ENCODE peak calls at places on chromosome 19, in six cellular contexts. G, Y, S, Q, A and D are unnamed samples.

GRCh38 chr19:38266070-38266469 is 1.7 kb downstream of the SPINT2 start:
- DNase-seq in Y (no peak), Q (no peak), S (no peak), G (no peak), A (no peak), D (no peak)

GRCh38 chr19:17879466-17879865 is 7.7 kb downstream of the SLC5A5 start:
- DNase-seq in A (no peak), Q (no peak), Y (no peak), S (no peak), G (no peak), D (no peak)

GRCh38 chr19:6876790-6877189 is 10.6 kb upstream of the ADGRE1 start:
- DNase-seq in A (no peak), Y (no peak), G (no peak), S (no peak), Q (no peak), D (no peak)

GRCh38 chr19:33559996-33560395 is 38.4 kb upstream of the PEPD start:
- DNase-seq in Y (no peak), A (no peak), Q (no peak), G (no peak), S (no peak), D (no peak)

GRCh38 chr19:47790398-47790814 is 11.9 kb downstream of the SELENOW start:
- DNase-seq in G (peak), S (peak), Q (peak), A (peak), Y (peak), D (peak)

GRCh38 chr19:38247734-38248268 is 8.4 kb downstream of the PPP1R14A start:
- DNase-seq in Q (no peak), S (no peak), Y (no peak), A (no peak), G (no peak), D (no peak)

GRCh38 chr19:17753976-17754375 is 2.7 kb downstream of the FCHO1 start:
- DNase-seq in S (no peak), G (no peak), Y (no peak), A (no peak), Q (no peak), D (no peak)

GRCh38 chr19:57334191-57334590 is 13.9 kb downstream of the ZNF543 start:
- DNase-seq in S (no peak), Q (no peak), A (no peak), G (no peak), Y (no peak), D (no peak)

GRCh38 chr19:860481-861098 is 1.1 kb downstream of the CFD start:
- DNase-seq in Y (peak), S (peak), A (no peak), Q (peak), G (peak), D (peak)

GRCh38 chr19:17506745-17507144 is 4.7 kb upstream of the PGLS start:
- DNase-seq in G (no peak), Y (no peak), A (no peak), S (no peak), Q (no peak), D (no peak)

GRCh38 chr19:12872255-12872654 is 9.0 kb downstream of the DNASE2 start:
- DNase-seq in G (no peak), Q (no peak), S (peak), A (no peak), Y (no peak), D (no peak)

GRCh38 chr19:49130325-49130724 is 11.0 kb downstream of the PPFIA3 start:
- DNase-seq in A (no peak), G (no peak), S (no peak), Y (no peak), Q (no peak), D (no peak)

GRCh38 chr19:290539-291521 is at the start of gene PLPP2:
- DNase-seq in G (no peak), Q (peak), S (no peak), Y (peak), A (peak), D (no peak)

GRCh38 chr19:19042732-19043274 is 9.4 kb downstream of the ARMC6 start:
- DNase-seq in G (no peak), Y (no peak), S (no peak), Q (no peak), A (no peak), D (no peak)

GRCh38 chr19:46745521-46746280 is at the start of gene FKRP:
- DNase-seq in Q (no peak), A (peak), S (no peak), G (no peak), Y (no peak), D (no peak)

GRCh38 chr19:18940791-18941627 is at the start of gene HOMER3:
- DNase-seq in Y (peak), S (peak), G (peak), A (peak), Q (peak), D (peak)

GRCh38 chr19:46022431-46023310 is at the start of gene PGLYRP1:
- DNase-seq in Q (no peak), G (no peak), A (no peak), Y (no peak), S (no peak), D (no peak)

GRCh38 chr19:18137242-18137641 is 15.7 kb upstream of the PIK3R2 start:
- DNase-seq in S (no peak), A (no peak), Q (no peak), Y (no peak), G (no peak), D (no peak)

GRCh38 chr19:1082165-1082927 is 12.8 kb downstream of the POLR2E start:
- DNase-seq in Q (peak), Y (peak), A (no peak), S (peak), G (no peak), D (no peak)

GRCh38 chr19:44587863-44588752 is 25.3 kb upstream of the IGSF23 start:
- DNase-seq in Q (peak), Y (no peak), A (no peak), S (peak), G (no peak), D (peak)

GRCh38 chr19:48385461-48386087 is 5.8 kb downstream of the KDELR1 start:
- DNase-seq in S (no peak), A (no peak), G (no peak), Y (no peak), Q (no peak), D (no peak)

GRCh38 chr19:14786421-14786851 is 8.1 kb upstream of the ADGRE2 start:
- DNase-seq in S (peak), A (no peak), Y (no peak), G (no peak), Q (no peak), D (no peak)

GRCh38 chr19:6108721-6109633 is 1.3 kb downstream of the RFX2 start:
- DNase-seq in Q (peak), G (peak), Y (no peak), S (peak), A (peak), D (peak)

GRCh38 chr19:51726049-51726448 is 2.3 kb upstream of the HAS1 start:
- DNase-seq in G (no peak), Q (no peak), A (peak), Y (no peak), S (no peak), D (peak)

GRCh38 chr19:38649305-38650179 is 2.1 kb downstream of the ACTN4 start:
- DNase-seq in S (no peak), A (peak), Q (peak), Y (no peak), G (no peak), D (no peak)

GRCh38 chr19:18776736-18777135 is 14.4 kb downstream of the COMP start:
- DNase-seq in Y (no peak), Q (no peak), G (no peak), S (no peak), A (no peak), D (no peak)

GRCh38 chr19:7681336-7682174 is 922 bp downstream of the TRAPPC5 start:
- DNase-seq in A (peak), G (peak), Y (peak), S (peak), Q (peak), D (peak)

DNA sequence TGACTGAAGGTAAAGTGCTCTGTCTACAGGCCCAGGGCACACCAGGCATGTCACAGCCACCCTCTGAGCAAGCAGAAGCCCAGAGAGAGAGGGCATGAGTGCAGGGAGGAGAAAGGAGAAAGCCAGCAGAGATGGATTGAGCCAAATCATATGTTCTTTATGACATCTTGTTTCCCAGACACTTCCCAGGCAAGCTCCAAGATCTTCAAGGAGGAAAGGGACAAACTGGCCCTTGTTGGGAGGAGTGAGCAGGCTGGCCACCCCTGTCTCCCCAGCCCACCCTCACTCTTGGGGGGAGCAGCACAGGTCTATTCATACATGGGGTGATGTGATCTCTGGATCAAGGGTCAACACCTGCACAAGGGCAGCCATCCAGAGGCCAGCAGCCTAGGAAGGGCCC is 298.8 kb downstream of the UQCRFS1 start:
- DNase-seq in G (no peak), Q (no peak), Y (no peak), A (no peak), S (no peak), D (no peak)
- TF ChIP-seq CTCF in G (no peak), Q (no peak), Y (no peak), A (no peak), S (no peak), D (no peak)

GRCh38 chr19:2333807-2334211 is 5.3 kb downstream of the SPPL2B start:
- DNase-seq in A (no peak), S (no peak), Q (no peak), Y (no peak), G (no peak), D (no peak)
- TF ChIP-seq CTCF in A (no peak), S (no peak), Q (no peak), Y (no peak), G (no peak), D (no peak)

DNA sequence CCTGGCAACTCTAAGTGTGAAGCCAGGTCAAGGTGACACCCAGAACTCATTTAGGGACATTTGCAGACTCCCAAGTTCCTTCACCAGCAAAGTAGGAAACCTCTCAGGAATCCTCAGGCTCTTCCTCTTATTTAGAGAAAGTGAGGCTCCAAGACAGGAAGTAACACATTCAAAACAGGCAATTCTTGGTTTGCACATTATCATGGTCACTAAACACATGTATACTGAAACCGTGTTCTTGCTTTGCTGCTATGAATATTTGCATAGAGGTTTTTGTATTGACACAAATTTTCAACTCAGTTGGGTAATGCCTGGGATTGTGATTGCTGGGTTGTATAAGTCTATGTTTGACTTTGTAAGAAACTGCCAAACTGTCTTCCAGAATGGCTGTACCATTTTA is 13.2 kb upstream of the URI1 start:
- DNase-seq in S (peak), Y (no peak), Q (no peak), A (no peak), G (no peak), D (no peak)
- TF ChIP-seq CTCF in S (no peak), Y (no peak), Q (no peak), A (no peak), G (no peak), D (no peak)

DNA sequence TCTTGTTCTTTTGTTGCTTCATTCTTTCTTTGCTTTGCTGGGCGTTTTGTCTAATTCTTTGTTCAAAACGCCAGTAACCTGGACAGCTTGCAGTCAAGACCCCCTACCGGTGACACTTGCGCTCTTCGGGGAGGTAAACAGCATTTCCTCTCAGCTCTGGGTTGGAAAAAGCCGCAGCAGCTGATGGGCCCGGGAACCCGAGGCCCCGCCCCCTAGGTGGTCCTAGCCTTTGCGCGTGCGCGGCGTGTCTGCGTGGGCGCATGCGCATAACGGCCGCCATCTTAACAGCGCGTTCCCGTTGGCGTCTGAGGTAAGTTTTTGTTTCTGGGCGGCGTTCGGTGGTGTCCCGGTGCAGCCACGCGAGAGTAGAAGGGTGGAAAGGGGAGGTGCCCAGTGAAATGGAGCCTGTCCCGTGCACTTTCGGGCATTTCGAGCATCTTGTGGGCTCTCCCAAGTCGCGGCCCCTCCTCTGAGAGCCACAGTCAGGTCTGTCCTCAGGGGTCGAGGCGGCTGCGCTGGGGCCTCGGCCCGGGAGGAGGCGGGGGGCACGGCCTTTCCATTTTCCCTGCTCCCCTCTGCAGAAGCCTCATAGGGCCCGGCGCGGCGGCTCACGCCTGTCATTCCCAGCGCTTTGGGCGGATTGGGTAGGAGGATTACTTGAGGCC is at the start of gene ZNF559:
- DNase-seq in Y (peak), G (peak), Q (peak), S (peak), A (peak), D (peak)
- TF ChIP-seq CTCF in Y (peak), G (no peak), Q (no peak), S (peak), A (peak), D (peak)

DNA sequence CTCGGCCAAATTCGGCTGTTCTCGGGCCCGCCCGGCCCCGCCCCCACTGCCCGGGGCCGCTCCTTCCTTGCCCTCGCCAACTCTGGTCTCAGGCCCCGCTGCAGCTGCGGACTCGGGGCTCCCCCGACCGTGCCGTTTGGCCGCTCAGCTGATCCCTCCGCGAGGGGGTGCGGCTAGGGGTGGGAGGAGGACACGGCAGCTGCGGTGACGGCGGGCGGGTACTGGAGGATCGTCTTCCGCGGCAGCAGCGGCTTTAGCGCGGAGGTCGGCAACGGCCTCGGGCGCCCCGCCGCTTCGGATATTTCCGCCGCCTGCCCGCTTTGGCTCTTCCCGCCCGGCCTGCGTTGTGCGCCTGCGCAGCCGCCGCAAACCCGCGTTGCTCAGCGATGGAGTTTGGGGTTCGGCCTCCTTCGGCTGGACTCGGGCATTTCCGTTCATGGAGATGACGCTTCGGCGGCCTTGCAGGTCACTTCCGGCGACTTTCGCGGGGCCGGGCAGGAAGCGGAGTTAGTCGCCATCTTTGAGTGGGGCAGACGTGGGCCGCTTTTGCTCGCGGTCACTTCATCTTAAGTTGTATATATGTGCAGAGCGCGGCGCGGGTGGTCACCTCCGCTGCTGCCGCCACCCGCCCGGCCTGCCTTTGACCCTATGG is 338 bp upstream of the UBE2M start:
- DNase-seq in A (peak), S (peak), Y (peak), Q (peak), G (peak), D (peak)
- TF ChIP-seq CTCF in A (no peak), S (no peak), Y (no peak), Q (no peak), G (no peak), D (no peak)

GRCh38 chr19:3528080-3528479 is 10.9 kb upstream of the TEKTIP1 start:
- DNase-seq in Q (no peak), S (no peak), Y (no peak), A (no peak), G (no peak), D (no peak)

GRCh38 chr19:3528539-3529211 is 10.3 kb upstream of the TEKTIP1 start:
- DNase-seq in S (no peak), A (no peak), Q (no peak), Y (no peak), G (no peak), D (no peak)

GRCh38 chr19:3525052-3525451 is 13.9 kb upstream of the TEKTIP1 start:
- DNase-seq in Q (no peak), S (no peak), A (no peak), G (no peak), Y (no peak), D (no peak)

GRCh38 chr19:3527250-3527910 is 11.6 kb upstream of the TEKTIP1 start:
- DNase-seq in S (no peak), Q (no peak), G (no peak), Y (no peak), A (no peak), D (no peak)

DNA sequence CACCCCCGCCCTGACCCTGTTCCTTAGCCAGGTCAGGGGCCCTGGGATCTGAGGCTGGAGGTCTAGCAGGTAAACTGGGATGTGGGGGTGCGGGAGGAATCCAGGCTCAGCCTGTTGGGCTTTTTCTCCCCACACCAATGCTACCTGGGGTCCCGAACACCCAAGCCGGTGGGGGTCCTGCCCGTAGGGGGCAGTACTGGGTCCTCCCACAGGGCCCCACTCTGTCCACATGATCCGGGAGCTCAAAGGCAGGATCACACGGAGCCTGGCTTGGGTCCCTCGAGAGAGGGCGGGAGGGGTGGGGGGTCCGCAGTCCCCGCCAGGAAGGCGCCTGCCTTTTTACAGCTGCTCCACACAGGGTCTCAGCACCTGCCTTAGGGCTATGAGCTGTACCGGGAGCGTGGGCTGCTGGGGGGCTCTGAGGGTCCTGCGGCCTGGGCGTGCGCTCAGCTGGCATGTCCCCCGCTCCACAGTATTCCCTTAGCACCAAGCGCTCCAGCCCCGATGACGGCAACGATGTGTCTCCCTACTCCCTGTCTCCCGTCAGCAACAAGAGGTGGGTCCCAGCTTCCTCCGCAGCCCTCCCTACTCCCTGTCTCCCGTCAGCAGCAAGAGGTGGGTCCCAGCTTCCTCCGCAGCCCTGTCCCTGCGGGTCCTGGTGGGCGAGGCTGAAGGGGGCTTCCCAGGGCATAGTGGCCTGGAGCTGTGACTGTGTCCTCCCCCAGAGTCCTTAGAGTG is 12.3 kb upstream of the TEKTIP1 start:
- DNase-seq in Q (no peak), G (no peak), S (no peak), A (no peak), Y (no peak), D (no peak)
- TF ChIP-seq CTCF in Q (no peak), G (no peak), S (no peak), A (no peak), Y (peak), D (no peak)

DNA sequence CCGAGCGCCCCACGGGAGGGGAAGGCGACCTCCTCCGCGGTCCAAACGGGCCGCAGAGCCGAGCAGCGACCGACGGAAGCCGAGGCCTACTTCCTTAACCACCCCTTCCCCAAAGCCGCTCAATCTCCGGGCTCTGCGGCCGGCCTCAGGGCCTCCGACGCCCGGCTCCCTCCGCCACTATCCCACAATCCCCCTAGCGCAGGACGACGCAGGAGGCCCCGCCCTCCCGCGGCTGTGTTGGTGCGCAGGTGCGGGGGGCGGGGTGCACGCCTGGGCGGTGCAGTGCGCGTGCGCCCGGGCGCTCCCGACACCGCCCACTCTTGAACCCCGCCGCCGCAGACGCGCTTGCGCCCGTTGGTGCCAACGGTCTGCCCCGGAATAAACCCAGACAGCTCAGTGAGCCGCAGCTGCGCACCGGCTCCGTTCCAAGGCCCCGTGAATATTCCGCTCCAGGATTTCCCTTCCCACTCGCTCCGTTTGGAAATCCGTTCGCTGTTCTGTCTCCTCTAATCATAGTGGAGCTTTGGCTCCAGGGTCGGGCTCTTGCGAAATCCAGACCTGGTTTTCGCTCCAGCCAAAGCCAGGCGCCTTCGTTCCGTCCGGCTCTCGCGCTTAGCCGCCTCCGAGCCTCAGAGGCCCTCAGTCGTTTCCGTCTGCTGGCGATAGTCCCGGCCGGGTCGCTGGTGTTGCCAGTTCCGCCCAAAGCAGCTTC is at the start of gene PPP6R1:
- DNase-seq in A (peak), Y (peak), Q (peak), G (peak), S (peak), D (peak)
- TF ChIP-seq CTCF in A (peak), Y (no peak), Q (no peak), G (no peak), S (no peak), D (no peak)